ENCODE peak calls at places on chromosomes 11 and 22, in five cellular contexts. I is stimulated activated CD4-positive, alpha-beta T cell treated with anti-CD3 and anti-CD28 coated beads, Interleukin-4, amount 100 ng/mL, for 1 hour; R is T-helper 9 cell; B is brain microvascular endothelial cell; N is kidney tubule cell. P is an unnamed sample.

GRCh38 chr11:74936976-74937375 is 11.9 kb downstream of the XRRA1 start:
- DNase-seq in I (no peak), R (no peak), B (no peak), N (no peak), P (no peak)

GRCh38 chr11:1759851-1760220 is 3.9 kb downstream of the CTSD start:
- DNase-seq in I (no peak), R (no peak), B (no peak), N (no peak), P (no peak)

GRCh38 chr11:36070215-36070976 is 126.5 kb downstream of the LDLRAD3 start:
- DNase-seq in I (no peak), R (no peak), B (no peak), N (no peak), P (no peak)

GRCh38 chr11:118884613-118885274 is 1.1 kb downstream of the CXCR5 start:
- DNase-seq in I (no peak), R (no peak), B (no peak), N (no peak), P (no peak)

GRCh38 chr11:1073261-1073724 is 1.4 kb upstream of the MUC2 start:
- DNase-seq in I (no peak), R (no peak), B (peak), N (peak), P (no peak)

GRCh38 chr11:17699157-17700114 is 19.9 kb upstream of the MYOD1 start:
- DNase-seq in I (no peak), R (no peak), B (peak), N (no peak), P (no peak)

GRCh38 chr11:87299041-87299481 is 261.3 kb downstream of the TMEM135 start:
- DNase-seq in I (no peak), R (no peak), B (no peak), N (peak), P (no peak)

GRCh38 chr22:45966320-45966891 is 10.6 kb downstream of the WNT7B start:
- DNase-seq in I (no peak), R (no peak), B (no peak), N (peak), P (no peak)

GRCh38 chr22:47621253-47621652 is 858.8 kb downstream of the TBC1D22A start:
- DNase-seq in I (no peak), R (no peak), B (no peak), N (no peak), P (peak)

GRCh38 chr11:75445315-75445953 is 12.4 kb upstream of the KLHL35 start:
- DNase-seq in I (peak), R (peak), B (peak), N (peak), P (no peak)

GRCh38 chr11:134638796-134639540 is 226.9 kb upstream of the B3GAT1 start:
- DNase-seq in I (no peak), R (no peak), B (no peak), N (no peak), P (peak)

GRCh38 chr22:46296257-46297150 is at the start of gene GTSE1:
- DNase-seq in I (peak), R (peak), B (peak), N (peak), P (peak)